ENCODE peak calls at places on chromosomes 16 and 17, in seven cellular contexts. A, Q, S, N, P, L and V are unnamed samples.

GRCh38 chr17:7060165-7060890 is 16.4 kb upstream of the SLC16A11 start:
- DNase-seq in P (peak; percentile 70), N (no peak), Q (no peak), L (no peak), A (no peak), S (no peak), V (no peak)

GRCh38 chr17:43552229-43552837 is 6.2 kb upstream of the ETV4 start:
- DNase-seq in A (no peak), S (no peak), P (no peak), L (no peak), N (no peak), Q (no peak), V (no peak)

GRCh38 chr17:79244665-79245064 is 170.0 kb downstream of the ENGASE start:
- DNase-seq in Q (no peak), L (no peak), A (no peak), N (no peak), S (no peak), P (no peak), V (no peak)

GRCh38 chr16:55571-56136 is 2.0 kb downstream of the SNRNP25 start:
- DNase-seq in S (no peak), L (no peak), Q (no peak), P (no peak), N (no peak), A (no peak), V (no peak)

GRCh38 chr17:57707892-57708291 is 37.2 kb downstream of the CCDC182 start:
- DNase-seq in L (peak; percentile 31), N (no peak), Q (no peak), P (no peak), A (no peak), S (peak; percentile 83), V (no peak)

GRCh38 chr16:85026696-85027095 is 899 bp upstream of the KIAA0513 start:
- DNase-seq in A (no peak), S (no peak), L (no peak), N (no peak), Q (no peak), P (no peak), V (no peak)

GRCh38 chr17:48194097-48194550 is 86.6 kb downstream of the SNX11 start:
- DNase-seq in S (no peak), L (peak; percentile 95), P (no peak), Q (no peak), A (no peak), N (no peak), V (no peak)

GRCh38 chr17:37710344-37710886 is 34.4 kb downstream of the HNF1B start:
- DNase-seq in Q (no peak), A (no peak), P (no peak), S (no peak), L (peak; percentile 84), N (no peak), V (no peak)

GRCh38 chr17:32265192-32265895 is at the start of gene RHBDL3:
- DNase-seq in Q (no peak), L (peak; percentile 13), A (peak; percentile 6), S (no peak), N (no peak), P (no peak), V (no peak)

GRCh38 chr16:12868788-12869187 is 32.6 kb upstream of the SHISA9 start:
- DNase-seq in A (no peak), N (no peak), P (no peak), S (no peak), L (no peak), Q (no peak), V (no peak)

GRCh38 chr17:45115871-45116270 is 16.4 kb downstream of the PLCD3 start:
- DNase-seq in N (no peak), S (no peak), A (no peak), L (no peak), Q (no peak), P (no peak), V (no peak)

GRCh38 chr16:262121-262745 is 13.5 kb downstream of the RGS11 start:
- DNase-seq in L (no peak), S (no peak), Q (no peak), P (no peak), N (no peak), A (no peak), V (no peak)